ENCODE peak calls at places on chromosomes 13 and 19, in four cellular contexts. L, T, P and H are unnamed samples.
A peak's percentile ranks its signal among the peaks of the same experiment; 100 is the strongest.

GRCh38 chr13:45621950-45622349 is 6.4 kb upstream of the ERICH6B start:
- DNase-seq in P (no peak), L (no peak), T (no peak), H (no peak)

GRCh38 chr19:49106648-49107135 is 7.5 kb upstream of the LIN7B start:
- DNase-seq in P (no peak), L (peak; percentile 58), T (no peak), H (peak; percentile 76)

GRCh38 chr19:18364826-18365528 is 21.0 kb upstream of the GDF15 start:
- DNase-seq in L (no peak), T (peak; percentile 90), P (no peak), H (no peak)

GRCh38 chr19:52948025-52948770 is 14.5 kb downstream of the ZNF816 start:
- DNase-seq in P (no peak), L (no peak), T (no peak), H (no peak)

GRCh38 chr19:39223703-39224279 is 19.7 kb upstream of the SYCN start:
- DNase-seq in T (no peak), L (no peak), P (no peak), H (no peak)

GRCh38 chr19:10113592-10113963 is 2.1 kb downstream of the P2RY11 start:
- DNase-seq in L (no peak), P (no peak), T (no peak), H (no peak)

GRCh38 chr19:46818812-46819211 is 30.4 kb upstream of the SLC1A5 start:
- DNase-seq in P (no peak), L (no peak), T (no peak), H (no peak)

GRCh38 chr13:50208826-50209335 is 193.6 kb downstream of the KCNRG start:
- DNase-seq in T (peak; percentile 33), L (peak; percentile 42), P (no peak), H (no peak)

GRCh38 chr19:12163841-12164240 is 945 bp downstream of the ZNF136 start:
- DNase-seq in P (no peak), T (no peak), L (no peak), H (no peak)

GRCh38 chr13:113789167-113789566 is 30.1 kb downstream of the TMEM255B start:
- DNase-seq in T (no peak), P (no peak), L (no peak), H (no peak)

GRCh38 chr19:5099822-5100221 is 130.9 kb downstream of the KDM4B start:
- DNase-seq in T (no peak), P (no peak), L (no peak), H (no peak)

GRCh38 chr19:952049-952679 is 26.3 kb downstream of the ARID3A start:
- DNase-seq in T (no peak), L (no peak), P (no peak), H (no peak)

GRCh38 chr13:99774644-99775043 is 196.9 kb downstream of the ZIC5 start:
- DNase-seq in L (no peak), T (no peak), P (no peak), H (no peak)

GRCh38 chr19:13761423-13761822 is 2.9 kb upstream of the MRI1 start:
- DNase-seq in P (no peak), L (no peak), T (no peak), H (no peak)